ENCODE peak calls at places on chromosomes 3 and 15, in nine cellular contexts. One of them, this sample, is unnamed.

GRCh38 chr3:127166501-127167065 is 26.3 kb upstream of the PRR23E start:
- DNase-seq in GM12878: no peak
- DNase-seq in A549: no peak
- DNase-seq in sigmoid colon: no peak
- DNase-seq in H1: no peak
- DNase-seq in transverse colon: no peak
- DNase-seq in suprapubic skin: no peak
- DNase-seq in ovary: no peak
- DNase-seq in K562: no peak
- DNase-seq in this sample: peak

GRCh38 chr15:88612186-88612796 is 8.8 kb upstream of the AEN start:
- DNase-seq in transverse colon: no peak
- DNase-seq in GM12878: no peak
- DNase-seq in A549: no peak
- DNase-seq in H1: no peak
- DNase-seq in suprapubic skin: no peak
- DNase-seq in ovary: no peak
- DNase-seq in K562: no peak
- DNase-seq in sigmoid colon: no peak
- DNase-seq in this sample: no peak

GRCh38 chr3:42751609-42752008 is 21.4 kb downstream of the CCDC13 start:
- DNase-seq in K562: no peak
- DNase-seq in A549: no peak
- DNase-seq in suprapubic skin: no peak
- DNase-seq in H1: no peak
- DNase-seq in transverse colon: no peak
- DNase-seq in GM12878: no peak
- DNase-seq in ovary: no peak
- DNase-seq in sigmoid colon: peak
- DNase-seq in this sample: no peak

GRCh38 chr3:13104511-13104910 is 31.3 kb upstream of the IQSEC1 start:
- DNase-seq in A549: no peak
- DNase-seq in K562: no peak
- DNase-seq in ovary: no peak
- DNase-seq in H1: no peak
- DNase-seq in suprapubic skin: peak
- DNase-seq in transverse colon: no peak
- DNase-seq in sigmoid colon: no peak
- DNase-seq in GM12878: no peak
- DNase-seq in this sample: no peak

GRCh38 chr3:129033619-129034321 is 26.8 kb upstream of the GP9 start:
- DNase-seq in K562: no peak
- DNase-seq in A549: no peak
- DNase-seq in ovary: peak
- DNase-seq in GM12878: no peak
- DNase-seq in suprapubic skin: no peak
- DNase-seq in transverse colon: no peak
- DNase-seq in H1: no peak
- DNase-seq in sigmoid colon: no peak
- DNase-seq in this sample: no peak

GRCh38 chr3:129645291-129645690 is 38.8 kb upstream of the PLXND1 start:
- DNase-seq in A549: no peak
- DNase-seq in suprapubic skin: no peak
- DNase-seq in GM12878: no peak
- DNase-seq in H1: no peak
- DNase-seq in ovary: no peak
- DNase-seq in K562: no peak
- DNase-seq in sigmoid colon: no peak
- DNase-seq in transverse colon: no peak
- DNase-seq in this sample: no peak

GRCh38 chr15:60214201-60214600 is 183.6 kb downstream of the ANXA2 start:
- DNase-seq in GM12878: no peak
- DNase-seq in K562: no peak
- DNase-seq in A549: no peak
- DNase-seq in ovary: no peak
- DNase-seq in sigmoid colon: no peak
- DNase-seq in H1: no peak
- DNase-seq in suprapubic skin: no peak
- DNase-seq in transverse colon: no peak
- DNase-seq in this sample: no peak

GRCh38 chr15:92091155-92091734 is 237.7 kb downstream of the SLCO3A1 start:
- DNase-seq in K562: peak
- DNase-seq in suprapubic skin: no peak
- DNase-seq in H1: no peak
- DNase-seq in ovary: peak
- DNase-seq in A549: peak
- DNase-seq in transverse colon: peak
- DNase-seq in GM12878: no peak
- DNase-seq in sigmoid colon: no peak
- DNase-seq in this sample: no peak

GRCh38 chr3:41247590-41247989 is 48.3 kb downstream of the CTNNB1 start:
- DNase-seq in transverse colon: no peak
- DNase-seq in H1: no peak
- DNase-seq in sigmoid colon: no peak
- DNase-seq in GM12878: no peak
- DNase-seq in suprapubic skin: no peak
- DNase-seq in ovary: no peak
- DNase-seq in A549: no peak
- DNase-seq in K562: no peak
- DNase-seq in this sample: no peak

GRCh38 chr15:101641894-101642293 is 10.3 kb downstream of the TM2D3 start:
- DNase-seq in GM12878: peak
- DNase-seq in sigmoid colon: no peak
- DNase-seq in A549: no peak
- DNase-seq in H1: no peak
- DNase-seq in ovary: no peak
- DNase-seq in transverse colon: no peak
- DNase-seq in K562: no peak
- DNase-seq in suprapubic skin: no peak
- DNase-seq in this sample: no peak

GRCh38 chr3:24472358-24472757 is 22.3 kb downstream of the THRB start:
- DNase-seq in suprapubic skin: no peak
- DNase-seq in ovary: no peak
- DNase-seq in A549: no peak
- DNase-seq in K562: no peak
- DNase-seq in H1: no peak
- DNase-seq in sigmoid colon: no peak
- DNase-seq in GM12878: no peak
- DNase-seq in transverse colon: no peak
- DNase-seq in this sample: no peak

GRCh38 chr3:197205265-197205664 is 93.1 kb downstream of the DLG1 start:
- DNase-seq in H1: no peak
- DNase-seq in K562: no peak
- DNase-seq in sigmoid colon: no peak
- DNase-seq in ovary: no peak
- DNase-seq in A549: no peak
- DNase-seq in transverse colon: no peak
- DNase-seq in GM12878: no peak
- DNase-seq in suprapubic skin: no peak
- DNase-seq in this sample: no peak

GRCh38 chr3:28036599-28037575 is 204.5 kb upstream of the CMC1 start:
- DNase-seq in transverse colon: no peak
- DNase-seq in suprapubic skin: no peak
- DNase-seq in H1: no peak
- DNase-seq in sigmoid colon: no peak
- DNase-seq in GM12878: no peak
- DNase-seq in A549: no peak
- DNase-seq in K562: no peak
- DNase-seq in ovary: no peak
- DNase-seq in this sample: no peak

GRCh38 chr3:28042095-28042635 is 199.3 kb upstream of the CMC1 start:
- DNase-seq in sigmoid colon: no peak
- DNase-seq in suprapubic skin: no peak
- DNase-seq in K562: no peak
- DNase-seq in GM12878: no peak
- DNase-seq in A549: no peak
- DNase-seq in ovary: no peak
- DNase-seq in transverse colon: no peak
- DNase-seq in H1: no peak
- DNase-seq in this sample: no peak

GRCh38 chr3:28039234-28039633 is 202.2 kb upstream of the CMC1 start:
- DNase-seq in GM12878: no peak
- DNase-seq in H1: no peak
- DNase-seq in K562: no peak
- DNase-seq in suprapubic skin: no peak
- DNase-seq in A549: no peak
- DNase-seq in transverse colon: no peak
- DNase-seq in sigmoid colon: no peak
- DNase-seq in ovary: no peak
- DNase-seq in this sample: no peak

GRCh38 chr3:28042707-28043106 is 198.7 kb upstream of the CMC1 start:
- DNase-seq in suprapubic skin: no peak
- DNase-seq in K562: no peak
- DNase-seq in A549: no peak
- DNase-seq in transverse colon: no peak
- DNase-seq in H1: no peak
- DNase-seq in GM12878: no peak
- DNase-seq in sigmoid colon: no peak
- DNase-seq in ovary: no peak
- DNase-seq in this sample: no peak

DNA sequence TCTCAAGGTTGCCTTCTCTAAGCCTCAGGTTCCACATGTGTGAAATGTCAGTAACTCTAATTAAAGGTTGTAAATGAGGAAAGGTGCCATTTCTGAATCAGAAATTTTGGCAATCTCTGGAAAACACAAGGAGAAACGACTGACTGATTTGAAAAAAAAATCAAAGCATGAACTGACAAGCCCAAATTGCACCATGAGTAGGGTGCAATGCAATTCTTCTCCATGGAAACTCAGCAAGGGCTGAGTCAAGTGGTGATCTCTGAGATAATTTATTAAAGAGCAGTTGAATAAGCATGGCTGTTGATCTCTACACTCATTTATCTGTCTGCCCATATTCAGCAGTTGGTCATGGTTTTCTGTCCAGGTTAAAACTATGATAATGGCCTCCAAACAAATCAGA is 201.6 kb upstream of the CMC1 start:
- DNase-seq in suprapubic skin: no peak
- DNase-seq in GM12878: no peak
- DNase-seq in H1: no peak
- DNase-seq in transverse colon: no peak
- DNase-seq in K562: no peak
- DNase-seq in ovary: no peak
- DNase-seq in sigmoid colon: no peak
- DNase-seq in A549: no peak
- DNase-seq in this sample: no peak
- TF ChIP-seq EP300 in suprapubic skin: no peak
- TF ChIP-seq EP300 in GM12878: no peak
- TF ChIP-seq EP300 in H1: no peak
- TF ChIP-seq EP300 in transverse colon: no peak
- TF ChIP-seq EP300 in K562: no peak
- TF ChIP-seq EP300 in ovary: no peak
- TF ChIP-seq EP300 in sigmoid colon: no peak
- TF ChIP-seq EP300 in A549: no peak
- TF ChIP-seq EP300 in this sample: no peak

GRCh38 chr3:27025718-27026117 is 343.5 kb downstream of the NEK10 start:
- DNase-seq in GM12878: no peak
- DNase-seq in sigmoid colon: no peak
- DNase-seq in suprapubic skin: no peak
- DNase-seq in H1: no peak
- DNase-seq in ovary: no peak
- DNase-seq in transverse colon: no peak
- DNase-seq in A549: no peak
- DNase-seq in K562: no peak
- DNase-seq in this sample: no peak
- TF ChIP-seq EP300 in GM12878: no peak
- TF ChIP-seq EP300 in sigmoid colon: no peak
- TF ChIP-seq EP300 in suprapubic skin: no peak
- TF ChIP-seq EP300 in H1: no peak
- TF ChIP-seq EP300 in ovary: no peak
- TF ChIP-seq EP300 in transverse colon: no peak
- TF ChIP-seq EP300 in A549: no peak
- TF ChIP-seq EP300 in K562: no peak
- TF ChIP-seq EP300 in this sample: no peak

GRCh38 chr3:130773371-130773770 is 26.7 kb upstream of the PIK3R4 start:
- DNase-seq in A549: no peak
- DNase-seq in H1: no peak
- DNase-seq in transverse colon: no peak
- DNase-seq in sigmoid colon: no peak
- DNase-seq in K562: no peak
- DNase-seq in GM12878: no peak
- DNase-seq in ovary: no peak
- DNase-seq in suprapubic skin: no peak
- DNase-seq in this sample: no peak

GRCh38 chr3:130779486-130779885 is 32.9 kb upstream of the PIK3R4 start:
- DNase-seq in K562: no peak
- DNase-seq in GM12878: no peak
- DNase-seq in suprapubic skin: no peak
- DNase-seq in ovary: no peak
- DNase-seq in A549: no peak
- DNase-seq in H1: no peak
- DNase-seq in sigmoid colon: no peak
- DNase-seq in transverse colon: no peak
- DNase-seq in this sample: no peak

GRCh38 chr3:130783629-130784028 is 37.0 kb upstream of the PIK3R4 start:
- DNase-seq in suprapubic skin: no peak
- DNase-seq in A549: no peak
- DNase-seq in K562: no peak
- DNase-seq in H1: no peak
- DNase-seq in sigmoid colon: no peak
- DNase-seq in transverse colon: no peak
- DNase-seq in ovary: no peak
- DNase-seq in GM12878: no peak
- DNase-seq in this sample: no peak

GRCh38 chr3:130779031-130779430 is 32.4 kb upstream of the PIK3R4 start:
- DNase-seq in A549: no peak
- DNase-seq in sigmoid colon: no peak
- DNase-seq in GM12878: peak
- DNase-seq in suprapubic skin: no peak
- DNase-seq in transverse colon: no peak
- DNase-seq in H1: no peak
- DNase-seq in K562: no peak
- DNase-seq in ovary: no peak
- DNase-seq in this sample: no peak
- TF ChIP-seq EP300 in A549: no peak
- TF ChIP-seq EP300 in sigmoid colon: no peak
- TF ChIP-seq EP300 in GM12878: no peak
- TF ChIP-seq EP300 in suprapubic skin: no peak
- TF ChIP-seq EP300 in transverse colon: no peak
- TF ChIP-seq EP300 in H1: no peak
- TF ChIP-seq EP300 in K562: no peak
- TF ChIP-seq EP300 in ovary: no peak
- TF ChIP-seq EP300 in this sample: no peak

DNA sequence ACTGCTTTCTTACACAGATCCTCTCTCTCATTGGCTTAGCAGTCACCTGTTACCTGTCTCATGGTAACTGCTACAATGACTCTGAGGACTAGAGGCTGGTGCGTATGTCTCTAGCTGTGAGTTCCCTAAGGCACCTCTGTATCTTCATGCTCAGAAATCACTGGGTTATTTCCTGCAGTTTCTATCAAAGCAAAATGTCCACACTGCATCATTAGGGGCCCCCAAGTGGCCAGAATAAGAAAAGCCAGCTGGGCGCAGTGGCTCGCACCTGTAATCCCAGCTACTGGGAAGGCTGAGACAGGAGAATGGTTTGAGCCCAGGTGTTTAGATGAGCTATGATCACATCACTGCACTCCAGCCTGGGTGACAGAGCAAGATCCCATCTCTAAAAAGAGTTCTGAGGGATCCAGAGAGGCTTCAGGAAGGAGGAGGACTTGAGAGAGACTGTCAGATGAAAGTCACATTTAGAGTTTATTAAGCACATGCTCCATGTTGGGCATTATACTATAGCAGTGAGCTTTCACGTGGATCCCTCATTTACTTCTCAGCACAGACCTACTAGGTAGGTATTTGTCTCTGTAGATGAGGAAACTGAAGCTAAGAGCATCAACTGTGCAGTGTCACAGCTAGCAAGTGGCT is 2.3 kb upstream of the VPS18 start:
- DNase-seq in sigmoid colon: no peak
- DNase-seq in H1: no peak
- DNase-seq in K562: peak
- DNase-seq in transverse colon: peak
- DNase-seq in suprapubic skin: no peak
- DNase-seq in GM12878: no peak
- DNase-seq in A549: peak
- DNase-seq in ovary: no peak
- DNase-seq in this sample: no peak
- TF ChIP-seq EP300 in sigmoid colon: no peak
- TF ChIP-seq EP300 in H1: no peak
- TF ChIP-seq EP300 in K562: peak
- TF ChIP-seq EP300 in transverse colon: no peak
- TF ChIP-seq EP300 in suprapubic skin: no peak
- TF ChIP-seq EP300 in GM12878: no peak
- TF ChIP-seq EP300 in A549: no peak
- TF ChIP-seq EP300 in ovary: no peak
- TF ChIP-seq EP300 in this sample: no peak